ENCODE peak calls at places on chromosomes 4 and X, in seven cellular contexts. L is astrocyte of the spinal cord, A is OCI-LY7, N is HFF-Myc, F is natural killer cell, Y is A549, M is Peyer's patch. D is an unnamed sample.

GRCh38 chr4:128776794-128777216 is 32.7 kb upstream of the JADE1 start:
- DNase-seq in Y (peak), A (no peak), L (peak), M (no peak), N (peak), F (no peak), D (no peak)

GRCh38 chr4:76704133-76704881 is 193.6 kb downstream of the SOWAHB start:
- DNase-seq in Y (peak), A (no peak), N (no peak), M (peak), L (peak), F (no peak), D (no peak)

GRCh38 chr4:6955261-6955911 is 45.8 kb downstream of the TBC1D14 start:
- DNase-seq in F (no peak), L (no peak), Y (no peak), N (no peak), M (no peak), A (no peak), D (no peak)

GRCh38 chr4:64781737-64782326 is 372.6 kb upstream of the TECRL start:
- DNase-seq in M (no peak), N (no peak), F (no peak), A (peak), L (peak), Y (peak), D (no peak)

GRCh38 chr4:101136373-101137370 is 210.7 kb downstream of the PPP3CA start:
- DNase-seq in N (no peak), Y (peak), M (no peak), A (no peak), F (no peak), L (no peak), D (no peak)

GRCh38 chrX:13868481-13869040 is 51.7 kb upstream of the GPM6B start:
- DNase-seq in A (no peak), Y (no peak), M (no peak), L (peak), N (no peak), F (no peak), D (no peak)

GRCh38 chr4:171025323-171025722 is 787.9 kb upstream of the GALNTL6 start:
- DNase-seq in A (no peak), Y (no peak), L (no peak), M (no peak), N (no peak), F (no peak), D (no peak)

GRCh38 chr4:7759221-7759620 is 180.4 kb downstream of the AFAP1 start:
- DNase-seq in L (no peak), M (no peak), Y (no peak), A (peak), F (no peak), N (no peak), D (no peak)

GRCh38 chr4:72846280-72847111 is 223.0 kb downstream of the COX18 start:
- DNase-seq in N (no peak), A (peak), L (no peak), Y (peak), F (no peak), M (no peak), D (no peak)

GRCh38 chr4:94516067-94516466 is 64.3 kb downstream of the PDLIM5 start:
- DNase-seq in F (no peak), Y (peak), N (no peak), M (no peak), A (no peak), L (peak), D (no peak)

GRCh38 chr4:131052646-131053045 is 1956.7 kb downstream of the C4orf33 start:
- DNase-seq in N (no peak), Y (no peak), L (no peak), M (no peak), F (no peak), A (no peak), D (no peak)

GRCh38 chr4:181143241-181143854 is 1099.9 kb upstream of the TENM3 start:
- DNase-seq in A (peak), F (peak), M (peak), L (peak), N (peak), Y (peak), D (peak)

GRCh38 chr4:181150173-181150572 is 1093.0 kb upstream of the TENM3 start:
- DNase-seq in M (no peak), A (no peak), N (no peak), Y (no peak), L (peak), F (no peak), D (no peak)

GRCh38 chr4:181146031-181146430 is 1097.2 kb upstream of the TENM3 start:
- DNase-seq in L (no peak), Y (no peak), M (no peak), A (no peak), F (no peak), N (no peak), D (no peak)

GRCh38 chr4:181148470-181148869 is 1094.7 kb upstream of the TENM3 start:
- DNase-seq in A (no peak), F (no peak), M (no peak), L (no peak), Y (no peak), N (no peak), D (no peak)

GRCh38 chr4:181147421-181147951 is 1095.7 kb upstream of the TENM3 start:
- DNase-seq in N (no peak), Y (no peak), M (no peak), F (no peak), A (no peak), L (no peak), D (no peak)
- TF ChIP-seq CTCF in N (no peak), Y (no peak), M (no peak), F (no peak), A (no peak), L (no peak), D (no peak)

DNA sequence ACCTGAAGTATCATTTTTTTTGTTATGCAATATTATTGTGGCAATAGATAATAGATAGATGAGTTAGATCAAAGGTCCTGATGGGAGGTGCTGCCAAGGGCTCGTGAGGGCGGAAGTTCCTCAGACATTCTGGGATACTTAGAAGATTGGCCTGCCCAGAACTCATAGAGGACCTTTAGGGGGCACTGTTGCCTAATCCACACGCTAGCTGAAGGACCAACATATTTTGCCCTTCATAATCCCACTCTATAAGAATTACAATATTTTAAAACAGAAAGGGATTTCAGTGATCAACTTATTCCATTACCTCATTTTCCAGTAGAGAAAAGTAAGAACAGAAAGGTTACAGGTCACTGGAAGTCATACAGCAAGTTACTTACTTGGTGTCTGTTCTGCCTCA is 22.9 kb upstream of the COX7B2 start:
- DNase-seq in A (peak), M (no peak), Y (peak), N (peak), L (peak), F (no peak), D (no peak)
- TF ChIP-seq CTCF in A (peak), M (peak), Y (no peak), N (peak), L (peak), F (peak), D (peak)

GRCh38 chr4:184983660-184984356 is 34.5 kb upstream of the HELT start:
- DNase-seq in L (peak), Y (peak), F (no peak), A (peak), M (peak), N (peak), D (no peak)
- TF ChIP-seq CTCF in L (peak), Y (peak), F (no peak), A (peak), M (peak), N (peak), D (no peak)

DNA sequence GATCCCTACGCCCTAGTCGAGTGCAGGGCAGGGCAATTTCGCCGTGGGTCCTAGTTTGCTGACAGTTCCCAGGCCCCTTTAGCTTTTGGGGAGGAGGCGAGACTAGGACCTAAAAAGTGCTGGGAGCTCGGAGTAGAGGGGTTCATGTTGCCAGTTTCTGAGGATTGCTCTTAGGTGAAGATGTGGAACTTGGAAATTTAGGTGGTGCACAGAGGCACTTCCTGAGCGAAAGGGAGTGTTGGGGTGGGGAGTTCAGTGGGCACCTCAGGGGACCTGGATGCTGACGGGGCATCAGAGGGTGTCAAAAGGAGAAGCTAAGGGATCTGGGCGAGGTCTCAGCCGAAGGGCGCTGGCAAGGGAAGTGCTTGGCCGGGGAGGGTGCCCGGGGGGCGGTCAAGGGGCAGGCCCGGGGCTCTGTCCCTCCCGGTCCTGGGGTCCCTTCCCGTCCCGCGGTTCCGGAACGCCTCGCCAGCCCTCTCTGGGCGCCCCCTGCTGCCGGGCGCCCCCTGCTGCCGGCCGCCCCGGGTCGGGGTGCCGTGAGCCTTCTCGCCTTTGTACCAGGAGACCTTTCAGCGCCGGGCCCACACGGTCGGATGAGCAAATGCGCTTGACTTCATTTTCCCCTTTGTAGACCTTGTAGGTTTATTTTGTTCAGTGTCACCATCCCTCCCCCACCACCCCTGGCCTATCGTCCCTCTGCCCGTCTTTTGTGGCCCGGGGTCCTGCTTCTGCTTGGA is 3.0 kb upstream of the PHOX2B start:
- DNase-seq in N (no peak), F (no peak), A (no peak), Y (no peak), M (no peak), L (no peak), D (no peak)
- TF ChIP-seq CTCF in N (peak), F (no peak), A (peak), Y (peak), M (no peak), L (peak), D (peak)

DNA sequence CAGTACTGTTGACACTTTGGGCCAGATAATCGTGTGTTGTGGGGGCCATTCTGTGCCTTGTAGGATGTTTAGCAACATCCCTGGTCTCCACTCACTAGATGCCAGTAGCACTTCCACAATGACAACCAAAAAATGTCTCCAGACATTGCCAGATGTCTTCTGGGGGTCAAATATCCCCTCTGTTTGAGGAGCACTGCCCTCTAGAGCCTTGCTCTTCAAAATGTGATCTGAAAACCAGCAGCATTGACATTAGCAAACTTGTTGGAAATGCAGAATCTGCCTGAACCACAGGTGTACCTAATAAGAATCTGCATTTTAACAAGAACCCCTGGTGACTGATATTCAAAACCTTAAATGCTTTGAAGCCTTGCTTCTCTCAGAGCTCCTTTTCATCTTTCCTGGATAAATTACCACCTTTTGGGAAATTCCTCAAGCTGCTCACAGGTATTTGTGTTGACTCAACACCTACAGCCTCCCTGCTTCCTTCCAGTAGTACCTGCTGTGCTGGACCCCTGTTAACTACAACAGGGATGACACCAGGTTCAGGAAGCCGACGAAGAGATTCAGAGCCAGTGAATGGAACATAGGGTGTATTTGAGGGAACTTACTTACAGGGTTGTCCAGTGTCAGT is 459.0 kb upstream of the NR3C2 start:
- DNase-seq in Y (no peak), L (no peak), A (peak), M (no peak), F (no peak), N (no peak), D (no peak)
- TF ChIP-seq CTCF in Y (no peak), L (no peak), A (peak), M (no peak), F (no peak), N (no peak), D (no peak)

GRCh38 chr4:119039160-119039559 is 96.5 kb upstream of the MYOZ2 start:
- DNase-seq in A (no peak), F (no peak), L (no peak), Y (no peak), M (no peak), N (no peak), D (no peak)

GRCh38 chr4:119038465-119038864 is 97.2 kb upstream of the MYOZ2 start:
- DNase-seq in L (no peak), N (no peak), F (no peak), A (no peak), Y (no peak), M (no peak), D (no peak)

GRCh38 chr4:119040711-119041185 is 94.9 kb upstream of the MYOZ2 start:
- DNase-seq in Y (no peak), N (peak), M (no peak), F (no peak), A (no peak), L (peak), D (no peak)

GRCh38 chr4:119040261-119040660 is 95.4 kb upstream of the MYOZ2 start:
- DNase-seq in M (no peak), F (no peak), A (no peak), Y (no peak), N (no peak), L (no peak), D (no peak)

GRCh38 chr4:119039779-119040178 is 95.9 kb upstream of the MYOZ2 start:
- DNase-seq in F (no peak), A (peak), N (no peak), Y (peak), M (no peak), L (no peak), D (no peak)
- TF ChIP-seq CTCF in F (no peak), A (peak), N (peak), Y (no peak), M (no peak), L (peak), D (peak)